ENCODE peak calls at places on chromosomes 4 and X, in six cellular contexts. C is GM06990, K is endodermal cell, P is BE2C, H is brain microvascular endothelial cell, R is hepatocyte. J is an unnamed sample.

GRCh38 chrX:151975228-151975593 is 735 bp upstream of the GABRE start:
- DNase-seq in C (no peak), K (no peak), P (no peak), H (no peak), R (no peak), J (no peak)

GRCh38 chr4:152408514-152409327 is 127.2 kb downstream of the FBXW7 start:
- DNase-seq in C (no peak), K (no peak), P (no peak), H (peak), R (peak), J (no peak)

GRCh38 chr4:7507381-7507780 is 72.7 kb upstream of the PSAPL1 start:
- DNase-seq in C (no peak), K (no peak), P (no peak), H (peak), R (no peak), J (no peak)

GRCh38 chr4:176066757-176067156 is 1.1 kb downstream of the WDR17 start:
- DNase-seq in C (no peak), K (no peak), P (no peak), H (no peak), R (no peak), J (no peak)

GRCh38 chrX:39950035-39950688 is 147.6 kb downstream of the BCOR start:
- DNase-seq in C (no peak), K (no peak), P (no peak), H (peak), R (no peak), J (no peak)

GRCh38 chr4:14054391-14054790 is 426.9 kb upstream of the BOD1L1 start:
- DNase-seq in C (no peak), K (no peak), P (no peak), H (no peak), R (no peak), J (no peak)

GRCh38 chr4:147853706-147854105 is 121.8 kb downstream of the ARHGAP10 start:
- DNase-seq in C (no peak), K (no peak), P (no peak), H (no peak), R (no peak), J (no peak)

GRCh38 chr4:5656415-5656814 is 51.9 kb downstream of the EVC2 start:
- DNase-seq in C (no peak), K (no peak), P (no peak), H (no peak), R (peak), J (no peak)

GRCh38 chrX:149248073-149248625 is 257.0 kb downstream of the IDS start:
- DNase-seq in C (no peak), K (no peak), P (no peak), H (peak), R (no peak), J (no peak)

GRCh38 chr4:152640058-152640921 is 39.5 kb downstream of the TMEM154 start:
- DNase-seq in C (no peak), K (no peak), P (no peak), H (no peak), R (peak), J (no peak)

GRCh38 chrX:155070038-155070437 is 898 bp downstream of the CMC4 start:
- DNase-seq in C (no peak), K (no peak), P (no peak), H (no peak), R (no peak), J (no peak)

GRCh38 chr4:172599554-172599953 is 569.1 kb upstream of the GALNT7 start:
- DNase-seq in C (no peak), K (no peak), P (no peak), H (no peak), R (no peak), J (no peak)

GRCh38 chr4:172601195-172601594 is 567.4 kb upstream of the GALNT7 start:
- DNase-seq in C (no peak), K (no peak), P (no peak), H (no peak), R (no peak), J (peak)

DNA sequence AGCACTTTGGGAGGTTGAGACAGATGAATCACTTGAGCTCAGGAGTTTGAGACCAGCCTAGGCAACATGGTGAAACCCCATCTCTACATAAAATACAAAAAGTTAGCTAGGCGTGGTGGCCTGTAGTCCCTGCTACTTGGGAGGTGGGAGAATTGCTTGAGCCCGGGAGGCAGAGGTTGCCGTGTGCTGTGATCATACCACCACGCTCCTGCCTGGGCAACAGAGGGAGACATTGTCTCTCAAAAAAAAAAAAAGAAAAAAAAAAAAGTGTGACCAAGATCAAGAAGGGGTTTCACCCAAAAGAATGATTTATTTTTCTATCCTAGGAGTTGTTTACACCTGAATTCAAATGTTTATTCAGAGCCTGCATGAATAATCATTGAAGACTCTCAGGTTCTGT is 572.4 kb upstream of the GALNT7 start:
- DNase-seq in C (no peak), K (peak), P (no peak), H (no peak), R (peak), J (no peak)
- TF ChIP-seq CTCF in C (no peak), K (peak), P (no peak), H (no peak), R (peak), J (peak)

DNA sequence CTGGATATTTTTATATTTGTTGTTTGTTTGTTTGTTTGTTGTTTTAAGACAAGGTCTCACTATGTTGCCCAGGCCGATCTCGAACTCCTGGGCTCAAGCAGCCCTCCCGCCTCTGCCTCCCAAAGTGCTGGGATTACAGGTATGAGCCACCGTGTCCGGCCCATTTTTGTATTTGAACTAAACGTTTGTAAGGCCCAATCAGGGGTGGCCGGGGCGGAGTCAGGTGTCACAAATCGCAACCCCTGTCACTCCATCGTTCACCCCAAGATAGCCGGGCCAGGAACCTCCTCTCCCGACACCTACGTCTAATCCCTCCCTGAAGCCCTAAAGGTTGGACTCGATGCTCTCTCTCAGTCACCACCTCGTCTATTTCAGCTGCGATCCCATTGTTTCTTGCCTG is 722 bp upstream of the EFHC2 start:
- DNase-seq in C (peak), K (peak), P (no peak), H (no peak), R (no peak), J (no peak)
- H3K4me3 ChIP-seq in C (no peak), K (no peak), P (no peak), H (no peak), R (no peak), J (no peak)

GRCh38 chrX:56763556-56764152 is 34.6 kb downstream of the NBDY start:
- DNase-seq in C (peak), K (peak), P (no peak), H (peak), R (no peak), J (peak)
- TF ChIP-seq CTCF in C (peak), K (no peak), P (no peak), H (no peak), R (no peak), J (peak)

DNA sequence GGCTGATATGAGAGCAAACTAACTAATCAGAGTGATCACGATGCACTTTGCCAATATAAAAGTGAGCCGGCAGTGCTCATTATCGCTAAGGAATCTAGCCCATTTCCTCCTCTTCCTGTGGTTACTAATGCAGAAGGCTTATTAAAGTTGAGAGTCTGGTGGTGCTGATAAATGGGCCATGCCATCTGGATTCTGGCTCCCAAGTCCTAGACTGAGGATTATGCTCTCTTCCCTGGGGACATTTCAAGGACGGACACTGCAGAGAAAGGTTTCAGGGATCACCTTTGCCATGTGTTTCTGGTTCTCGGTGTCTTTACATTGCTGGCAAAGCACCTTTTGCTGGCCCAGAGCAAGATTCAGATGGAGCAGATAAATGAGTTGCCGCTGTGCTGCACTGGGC is 85.3 kb downstream of the RTL5 start:
- DNase-seq in C (no peak), K (no peak), P (peak), H (no peak), R (no peak), J (no peak)
- H3K4me3 ChIP-seq in C (no peak), K (no peak), P (peak), H (no peak), R (no peak), J (no peak)

J was measured in retinal pigment epithelial cell.